ENCODE peak calls at places on chromosomes 11 and 22, in eight cellular contexts. E, Z, J, W, P, S, Q and T are unnamed samples.

GRCh38 chr11:30016588-30017363 is at the start of gene KCNA4:
- DNase-seq in E (no peak), Z (no peak), J (peak), W (no peak), P (no peak), S (no peak), Q (no peak), T (peak)

GRCh38 chr11:107591446-107592236 is 694 bp downstream of the ELMOD1 start:
- DNase-seq in E (peak), Z (peak), J (peak), W (no peak), P (peak), S (peak), Q (no peak), T (peak)

GRCh38 chr22:49604732-49605302 is 222.9 kb downstream of the BRD1 start:
- DNase-seq in E (no peak), Z (no peak), J (no peak), W (no peak), P (no peak), S (no peak), Q (no peak), T (no peak)

GRCh38 chr11:61701298-61701993 is 21.3 kb downstream of the DAGLA start:
- DNase-seq in E (no peak), Z (no peak), J (peak), W (no peak), P (no peak), S (no peak), Q (no peak), T (peak)

GRCh38 chr11:106172389-106172991 is 95.0 kb downstream of the AASDHPPT start:
- DNase-seq in E (no peak), Z (no peak), J (peak), W (no peak), P (no peak), S (no peak), Q (no peak), T (peak)

GRCh38 chr11:128553662-128554392 is 33.5 kb downstream of the ETS1 start:
- DNase-seq in E (no peak), Z (no peak), J (peak), W (no peak), P (no peak), S (no peak), Q (no peak), T (peak)

GRCh38 chr11:27052668-27053067 is 12.1 kb downstream of the BBOX1 start:
- DNase-seq in E (no peak), Z (no peak), J (no peak), W (no peak), P (no peak), S (no peak), Q (no peak), T (peak)

GRCh38 chr22:47382164-47382890 is 619.9 kb downstream of the TBC1D22A start:
- DNase-seq in E (no peak), Z (no peak), J (no peak), W (no peak), P (no peak), S (no peak), Q (no peak), T (no peak)

GRCh38 chr22:27801616-27802388 is at the start of gene MN1:
- DNase-seq in E (peak), Z (no peak), J (peak), W (no peak), P (no peak), S (peak), Q (peak), T (peak)

GRCh38 chr11:128513915-128514681 is 73.3 kb downstream of the ETS1 start:
- DNase-seq in E (no peak), Z (no peak), J (no peak), W (no peak), P (no peak), S (peak), Q (no peak), T (peak)

GRCh38 chr11:111796696-111797095 is 30.5 kb upstream of the PPP2R1B start:
- DNase-seq in E (no peak), Z (no peak), J (peak), W (no peak), P (no peak), S (no peak), Q (no peak), T (no peak)

GRCh38 chr22:38238519-38239051 is 34.2 kb downstream of the TMEM184B start:
- DNase-seq in E (no peak), Z (no peak), J (no peak), W (no peak), P (no peak), S (no peak), Q (no peak), T (no peak)

GRCh38 chr11:70470127-70470526 is 71.8 kb downstream of the CTTN start:
- DNase-seq in E (no peak), Z (no peak), J (no peak), W (peak), P (no peak), S (no peak), Q (no peak), T (peak)